ENCODE peak calls at places on chromosomes 4 and X, in seven cellular contexts. G is endothelial cell of umbilical vein, J is H1, S is HCT116, N is SK-N-SH, W is GM12878, H is K562. E is an unnamed sample.

GRCh38 chrX:119871245-119871598 is 311 bp downstream of the RNF113A start:
- DNase-seq in G (no peak), J (no peak), S (no peak), N (peak; percentile 19), W (no peak), H (peak; percentile 26), E (no peak)

GRCh38 chr4:158824425-158825274 is 55.8 kb downstream of the FNIP2 start:
- DNase-seq in G (peak; percentile 87), J (no peak), S (no peak), N (peak; percentile 32), W (no peak), H (no peak), E (no peak)

GRCh38 chrX:41616255-41616654 is 72.5 kb upstream of the GPR34 start:
- DNase-seq in G (no peak), J (no peak), S (no peak), N (no peak), W (no peak), H (no peak), E (no peak)

GRCh38 chr4:169377367-169377766 is 106.6 kb upstream of the SH3RF1 start:
- DNase-seq in G (no peak), J (no peak), S (no peak), N (no peak), W (no peak), H (no peak), E (no peak)

GRCh38 chr4:177479063-177479462 is 36.8 kb upstream of the AGA start:
- DNase-seq in G (no peak), J (no peak), S (no peak), N (no peak), W (no peak), H (no peak), E (no peak)

GRCh38 chr4:6573551-6573950 is 1.4 kb upstream of the MAN2B2 start:
- DNase-seq in G (no peak), J (no peak), S (no peak), N (no peak), W (no peak), H (no peak), E (no peak)

GRCh38 chrX:1581132-1581531 is 10.3 kb upstream of the AKAP17A start:
- DNase-seq in G (peak; percentile 64), J (peak; percentile 33), S (no peak), N (peak; percentile 61), W (no peak), H (peak; percentile 68), E (no peak)

GRCh38 chr4:6568689-6569332 is 6.2 kb upstream of the MAN2B2 start:
- DNase-seq in G (no peak), J (no peak), S (peak; percentile 73), N (no peak), W (no peak), H (no peak), E (no peak)

GRCh38 chrX:15790766-15791380 is 589 bp downstream of the ZRSR2 start:
- DNase-seq in G (peak; percentile 40), J (no peak), S (no peak), N (peak; percentile 17), W (peak; percentile 13), H (peak; percentile 6), E (no peak)

GRCh38 chrX:84046403-84046984 is 141.5 kb downstream of the RPS6KA6 start:
- DNase-seq in G (peak; percentile 9), J (no peak), S (no peak), N (peak; percentile 30), W (no peak), H (no peak), E (no peak)

GRCh38 chr4:84171871-84172270 is 327.2 kb downstream of the NKX6-1 start:
- DNase-seq in G (no peak), J (no peak), S (no peak), N (no peak), W (no peak), H (peak; percentile 9), E (no peak)

GRCh38 chrX:106599411-106599810 is 12.4 kb upstream of the RADX start:
- DNase-seq in G (no peak), J (no peak), S (no peak), N (no peak), W (no peak), H (no peak), E (no peak)

GRCh38 chrX:41634284-41634683 is 54.5 kb upstream of the GPR34 start:
- DNase-seq in G (peak; percentile 1), J (no peak), S (no peak), N (no peak), W (no peak), H (peak; percentile 26), E (no peak)

GRCh38 chr4:58732973-58733372 is 1622.8 kb upstream of the IGFBP7 start:
- DNase-seq in G (no peak), J (no peak), S (no peak), N (peak; percentile 16), W (no peak), H (no peak), E (no peak)

GRCh38 chrX:2627272-2627867 is 63.7 kb upstream of the CD99 start:
- DNase-seq in G (peak; percentile 57), J (no peak), S (peak; percentile 44), N (peak; percentile 19), W (no peak), H (peak; percentile 15), E (no peak)

GRCh38 chr4:184313710-184314659 is 96.3 kb upstream of the ENPP6 start:
- DNase-seq in G (no peak), J (no peak), S (no peak), N (no peak), W (peak; percentile 94), H (no peak), E (no peak)

GRCh38 chrX:96004386-96004785 is 680.3 kb upstream of the DIAPH2 start:
- DNase-seq in G (peak; percentile 84), J (no peak), S (no peak), N (no peak), W (no peak), H (no peak), E (no peak)

GRCh38 chr4:89152972-89153371 is 41.6 kb downstream of the TIGD2 start:
- DNase-seq in G (no peak), J (no peak), S (no peak), N (no peak), W (no peak), H (no peak), E (peak; percentile 52)

GRCh38 chr4:7872264-7872771 is 67.3 kb downstream of the AFAP1 start:
- DNase-seq in G (no peak), J (no peak), S (no peak), N (no peak), W (no peak), H (no peak), E (no peak)
- TF ChIP-seq POLR2AphosphoS5 in G (no peak), J (no peak), S (no peak), N (peak; percentile 26), W (no peak), H (no peak), E (no peak)

GRCh38 chr4:155413451-155413850 is 36.7 kb upstream of the MAP9 start:
- DNase-seq in G (no peak), J (no peak), S (no peak), N (no peak), W (no peak), H (no peak), E (no peak)
- H3K27ac ChIP-seq in G (no peak overlapping the region), J (no peak overlapping the region), S (no peak overlapping the region), N (no peak overlapping the region), W (no peak overlapping the region), H (no peak overlapping the region), E (no peak overlapping the region)

GRCh38 chr4:152909901-152910300 is 26.2 kb upstream of the FHDC1 start:
- DNase-seq in G (no peak), J (no peak), S (no peak), N (no peak), W (no peak), H (no peak), E (no peak)
- H3K9ac ChIP-seq in G (no peak overlapping the region), J (no peak overlapping the region), S (no peak overlapping the region), N (no peak overlapping the region), W (no peak overlapping the region), H (no peak overlapping the region), E (no peak overlapping the region)

GRCh38 chr4:26857278-26858034 is 3.2 kb upstream of the STIM2 start:
- DNase-seq in G (peak; percentile 83), J (peak; percentile 36), S (peak; percentile 67), N (peak; percentile 92), W (peak; percentile 53), H (peak; percentile 90), E (no peak)

GRCh38 chr4:26856906-26857277 is 3.7 kb upstream of the STIM2 start:
- DNase-seq in G (peak; percentile 6), J (no peak), S (no peak), N (no peak), W (no peak), H (no peak), E (no peak)

GRCh38 chr4:26858035-26858918 is 2.4 kb upstream of the STIM2 start:
- DNase-seq in G (no peak), J (no peak), S (no peak), N (peak; percentile 10), W (no peak), H (no peak), E (no peak)

GRCh38 chr4:26851129-26851528 is 9.5 kb upstream of the STIM2 start:
- DNase-seq in G (no peak), J (no peak), S (no peak), N (no peak), W (no peak), H (no peak), E (no peak)

DNA sequence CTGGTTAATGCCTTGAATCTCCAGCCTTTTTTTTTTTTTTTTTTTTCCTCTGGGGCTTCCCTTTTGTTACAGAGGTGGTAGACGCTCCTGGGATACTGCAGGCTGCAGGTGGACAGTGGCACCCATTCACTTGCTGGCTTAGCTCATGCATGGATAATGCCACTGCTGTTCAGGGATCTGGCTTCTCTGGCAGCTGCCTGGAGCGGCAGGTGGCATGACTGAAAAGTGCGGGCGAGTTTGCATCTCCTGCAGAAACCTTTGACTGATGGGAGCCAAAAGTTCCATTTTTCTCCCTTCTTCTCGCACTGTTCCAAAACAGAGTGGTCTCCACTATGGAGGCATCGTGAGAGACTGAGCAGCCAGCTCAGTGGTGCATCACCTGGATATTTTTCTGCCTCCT is 5.9 kb upstream of the STIM2 start:
- DNase-seq in G (no peak), J (no peak), S (no peak), N (no peak), W (no peak), H (no peak), E (no peak)
- TF ChIP-seq POLR2AphosphoS5 in G (no peak), J (no peak), S (no peak), N (no peak), W (no peak), H (no peak), E (no peak)

GRCh38 chr4:99645638-99646037 is 12.0 kb downstream of the C4orf54 start:
- DNase-seq in G (no peak), J (no peak), S (no peak), N (no peak), W (no peak), H (no peak), E (no peak)

GRCh38 chr4:99640676-99641075 is 17.0 kb downstream of the C4orf54 start:
- DNase-seq in G (peak; percentile 26), J (no peak), S (no peak), N (no peak), W (no peak), H (no peak), E (no peak)

GRCh38 chr4:99644453-99644852 is 13.2 kb downstream of the C4orf54 start:
- DNase-seq in G (no peak), J (no peak), S (no peak), N (no peak), W (no peak), H (no peak), E (no peak)

GRCh38 chr4:99645036-99645435 is 12.6 kb downstream of the C4orf54 start:
- DNase-seq in G (no peak), J (peak; percentile 47), S (no peak), N (no peak), W (no peak), H (no peak), E (no peak)

GRCh38 chr4:99642725-99643489 is 14.7 kb downstream of the C4orf54 start:
- DNase-seq in G (no peak), J (no peak), S (no peak), N (no peak), W (no peak), H (no peak), E (no peak)
- H3K27ac ChIP-seq in G (no peak overlapping the region), J (no peak overlapping the region), S (no peak overlapping the region), N (no peak overlapping the region), W (no peak overlapping the region), H (no peak overlapping the region), E (no peak overlapping the region)